ENCODE peak calls at places on chromosomes 5 and 9, in five cellular contexts. X is astrocyte, F is IMR-90, J is kidney epithelial cell, W is prostate gland. E is an unnamed sample.

GRCh38 chr5:159038907-159039306 is 60.8 kb downstream of the EBF1 start:
- DNase-seq in J (no peak), X (peak; percentile 88), W (no peak), F (peak; percentile 90), E (peak; percentile 96)

GRCh38 chr9:103625161-103625804 is 468.8 kb upstream of the SMC2 start:
- DNase-seq in W (no peak), F (no peak), J (no peak), X (no peak), E (no peak)

GRCh38 chr5:129228577-129228976 is 134.0 kb downstream of the ISOC1 start:
- DNase-seq in J (no peak), W (no peak), X (no peak), F (no peak), E (no peak)

GRCh38 chr9:86341007-86341491 is 13.2 kb downstream of the TUT7 start:
- DNase-seq in W (no peak), J (no peak), X (peak; percentile 41), F (no peak), E (peak; percentile 49)

GRCh38 chr5:74237746-74238145 is 402.8 kb downstream of the ENC1 start:
- DNase-seq in F (no peak), W (no peak), X (no peak), J (no peak), E (no peak)

GRCh38 chr5:37738057-37738691 is 101.7 kb downstream of the GDNF start:
- DNase-seq in W (no peak), F (peak; percentile 93), X (peak; percentile 92), J (peak; percentile 85), E (peak; percentile 97)

GRCh38 chr5:154198611-154199230 is 8.2 kb downstream of the GALNT10 start:
- DNase-seq in W (no peak), X (peak; percentile 94), F (peak; percentile 89), J (peak; percentile 61), E (peak; percentile 87)

GRCh38 chr9:87255437-87256155 is 242.1 kb upstream of the DAPK1 start:
- DNase-seq in F (peak; percentile 10), W (no peak), X (peak; percentile 21), J (no peak), E (peak; percentile 73)

GRCh38 chr5:82522912-82523311 is 244.8 kb upstream of the RPS23 start:
- DNase-seq in J (no peak), F (no peak), W (no peak), X (no peak), E (no peak)

GRCh38 chr9:98248737-98249474 is 6.5 kb downstream of the TBC1D2 start:
- DNase-seq in X (peak; percentile 96), F (peak; percentile 97), W (peak; percentile 90), J (peak; percentile 93), E (peak; percentile 89)

GRCh38 chr5:75847561-75848021 is 130.4 kb upstream of the POC5 start:
- DNase-seq in W (no peak), J (no peak), F (no peak), X (no peak), E (no peak)

GRCh38 chr5:120682851-120683250 is 218.8 kb downstream of the PRR16 start:
- DNase-seq in X (peak; percentile 77), F (peak; percentile 55), W (no peak), J (no peak), E (peak; percentile 91)

GRCh38 chr5:1564182-1564748 is 40.5 kb upstream of the LPCAT1 start:
- DNase-seq in J (peak; percentile 18), X (peak; percentile 60), W (no peak), F (peak; percentile 30), E (peak; percentile 31)

GRCh38 chr9:122239722-122240121 is 11.0 kb upstream of the LHX6 start:
- DNase-seq in F (no peak), W (no peak), J (no peak), X (no peak), E (no peak)

GRCh38 chr9:109779711-109780452 is at the start of gene PALM2AKAP2:
- DNase-seq in F (peak; percentile 68), J (no peak), X (peak; percentile 54), W (peak; percentile 24), E (peak; percentile 73)

GRCh38 chr9:98570663-98571440 is 137.9 kb downstream of the GABBR2 start:
- DNase-seq in W (no peak), X (no peak), J (no peak), F (no peak), E (no peak)

GRCh38 chr5:78287833-78288232 is 6.7 kb downstream of the AP3B1 start:
- DNase-seq in W (no peak), J (peak; percentile 37), F (peak; percentile 84), X (peak; percentile 80), E (peak; percentile 81)

GRCh38 chr5:176540476-176540899 is 3.3 kb upstream of the RNF44 start:
- DNase-seq in X (no peak), W (no peak), J (no peak), F (no peak), E (no peak)

GRCh38 chr5:129053438-129053837 is 41.1 kb upstream of the ISOC1 start:
- DNase-seq in F (no peak), W (no peak), J (no peak), X (no peak), E (no peak)

GRCh38 chr9:135992486-135993408 is 31.6 kb upstream of the UBAC1 start:
- DNase-seq in W (peak; percentile 66), J (peak; percentile 43), F (peak; percentile 84), X (peak; percentile 75), E (peak; percentile 78)

GRCh38 chr5:82234880-82235279 is 43.3 kb downstream of the RPS23 start:
- DNase-seq in J (no peak), F (no peak), X (no peak), W (no peak), E (no peak)

GRCh38 chr9:76692448-76693129 is 71.6 kb upstream of the PCA3 start:
- DNase-seq in J (no peak), X (no peak), F (no peak), W (no peak), E (no peak)
- H3K4me3 ChIP-seq in J (no peak overlapping the region), X (no peak overlapping the region), F (no peak overlapping the region), W (no peak overlapping the region), E (no peak overlapping the region)

DNA sequence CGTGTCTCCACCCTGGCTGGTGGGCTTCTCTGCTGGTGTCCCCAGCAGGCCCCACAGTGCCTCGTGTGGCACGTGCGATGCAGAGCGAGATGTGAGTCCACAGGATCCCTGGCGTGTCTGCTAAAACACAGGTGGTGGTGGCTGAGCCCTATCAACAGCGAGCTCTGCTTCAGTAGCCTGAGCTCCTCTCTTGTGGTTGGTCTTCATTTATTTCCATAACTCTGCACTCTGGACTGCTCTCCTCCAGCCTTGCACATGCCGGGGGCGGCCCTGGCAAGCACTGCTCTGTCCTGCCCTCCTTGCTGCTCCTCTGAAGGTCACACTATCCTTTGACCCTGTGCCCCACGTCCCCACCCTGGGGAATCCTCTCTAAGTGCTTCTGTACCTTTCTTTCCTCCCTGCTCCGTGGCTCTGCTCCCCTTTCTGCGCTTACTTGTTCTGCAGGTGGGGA is 59.2 kb downstream of the NSUN2 start:
- DNase-seq in J (no peak), F (no peak), W (peak; percentile 2), X (no peak), E (no peak)
- TF ChIP-seq CTCF in J (no peak), F (no peak), W (no peak), X (no peak), E (no peak)

GRCh38 chr9:132589148-132590036 is 7.0 kb downstream of the BARHL1 start:
- DNase-seq in J (no peak), F (no peak), X (no peak), W (no peak), E (no peak)

GRCh38 chr9:132588098-132588497 is 5.7 kb downstream of the BARHL1 start:
- DNase-seq in X (no peak), W (no peak), J (no peak), F (no peak), E (no peak)

GRCh38 chr9:132590037-132590317 is 7.6 kb downstream of the BARHL1 start:
- DNase-seq in F (no peak), J (no peak), X (no peak), W (no peak), E (no peak)

GRCh38 chr9:132587484-132587858 is 5.1 kb downstream of the BARHL1 start:
- DNase-seq in W (no peak), J (no peak), X (no peak), F (no peak), E (no peak)

DNA sequence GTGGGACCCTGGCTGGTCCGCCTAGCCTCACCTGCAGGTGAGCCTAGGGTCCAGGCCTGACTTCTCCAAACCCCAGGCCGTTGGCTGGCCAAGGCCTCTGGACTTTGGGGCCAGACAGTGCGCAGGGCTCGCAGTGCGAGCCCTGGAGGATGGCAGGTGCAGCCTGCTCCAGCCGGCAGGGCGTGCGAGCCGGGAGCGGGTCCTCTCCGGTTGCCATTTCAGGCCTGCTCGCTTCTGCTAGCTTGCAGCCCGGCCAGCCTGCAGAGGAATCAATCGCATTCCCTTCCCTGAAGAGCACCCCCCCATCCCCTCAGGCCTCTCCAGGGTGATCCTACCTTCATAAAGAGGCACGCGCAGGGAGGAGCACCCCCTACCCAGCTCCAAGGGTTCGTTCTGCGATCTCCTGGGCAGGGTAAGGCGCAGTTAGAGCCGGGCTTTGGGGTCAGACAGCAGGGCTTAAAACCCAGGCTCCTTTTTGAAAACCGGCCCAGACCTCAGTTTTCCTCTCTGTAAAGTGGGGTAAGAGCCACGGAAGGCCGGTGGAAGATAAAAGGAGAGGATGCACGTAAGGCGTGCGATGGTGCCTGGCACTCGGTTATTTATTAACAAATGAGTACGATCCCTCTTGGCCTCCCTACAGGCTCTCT is 6.2 kb downstream of the BARHL1 start:
- DNase-seq in J (no peak), W (no peak), F (no peak), X (no peak), E (no peak)
- H3K4me3 ChIP-seq in J (no peak overlapping the region), W (no peak overlapping the region), F (no peak overlapping the region), X (no peak overlapping the region), E (no peak overlapping the region)

DNA sequence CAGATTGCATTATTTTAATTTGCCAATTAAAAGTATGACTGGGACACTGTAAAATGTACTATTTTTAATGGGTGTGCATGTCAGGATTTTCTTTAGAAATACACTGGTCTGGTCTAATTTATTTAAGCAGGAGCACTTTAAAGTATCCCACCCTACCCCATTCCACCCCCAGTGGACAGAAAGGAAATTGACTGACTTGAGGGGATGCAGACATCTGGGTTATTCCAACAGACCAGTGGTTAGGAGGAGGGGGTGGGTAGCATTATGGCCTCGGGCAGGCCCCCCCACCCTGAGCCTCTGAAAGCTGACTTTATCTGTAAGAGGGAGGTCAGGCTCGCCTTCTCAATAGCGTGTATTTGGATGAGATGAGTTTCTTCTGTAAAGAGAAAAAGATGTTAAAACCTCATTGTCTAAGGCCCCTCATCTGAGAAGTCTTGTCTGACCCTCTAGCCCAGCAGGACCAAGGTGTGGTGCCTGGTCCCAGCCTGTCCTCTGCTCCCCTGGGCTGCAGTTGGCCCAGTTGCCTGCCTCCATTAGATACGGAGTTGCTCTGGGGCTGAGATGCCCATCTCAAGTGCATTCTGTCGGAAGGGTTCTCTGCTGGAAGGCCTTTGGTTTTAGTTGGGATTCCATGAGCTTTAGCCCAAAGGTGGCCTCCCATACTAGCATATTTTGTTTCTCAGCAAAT is 4.4 kb downstream of the HNRNPAB start:
- DNase-seq in X (no peak), F (no peak), J (no peak), W (no peak), E (no peak)
- TF ChIP-seq CTCF in X (no peak), F (peak; percentile 21), J (peak; percentile 11), W (no peak), E (peak; percentile 29)

E was measured in AG10803.